ENCODE peak calls at places on chromosomes 1 and 21, in nine cellular contexts. D, T, X, P, W, N, C, M and V are unnamed samples.

GRCh38 chr1:30377230-30378022 is 346.0 kb downstream of the MATN1 start:
- DNase-seq in D (no peak), T (no peak), X (no peak), P (no peak), W (no peak), N (no peak), C (peak), M (no peak), V (no peak)

GRCh38 chr1:30976143-30976542 is 67.6 kb upstream of the SDC3 start:
- DNase-seq in D (peak), T (no peak), X (no peak), P (no peak), W (no peak), N (no peak), C (no peak), M (no peak), V (no peak)

GRCh38 chr1:63087966-63088365 is 234.4 kb upstream of the FOXD3 start:
- DNase-seq in D (no peak), T (no peak), X (peak), P (no peak), W (no peak), N (no peak), C (peak), M (no peak), V (no peak)

GRCh38 chr21:36209626-36210171 is 53.1 kb downstream of the DOP1B start:
- DNase-seq in D (peak), T (peak), X (peak), P (no peak), W (peak), N (peak), C (peak), M (no peak), V (peak)

GRCh38 chr1:10975567-10976326 is 36.7 kb upstream of the TARDBP start:
- DNase-seq in D (peak), T (no peak), X (peak), P (no peak), W (no peak), N (no peak), C (no peak), M (no peak), V (no peak)

GRCh38 chr1:237141471-237141870 is 99.5 kb downstream of the RYR2 start:
- DNase-seq in D (peak), T (no peak), X (no peak), P (no peak), W (no peak), N (no peak), C (peak), M (peak), V (no peak)

GRCh38 chr1:229694053-229694693 is 68.1 kb downstream of the URB2 start:
- DNase-seq in D (peak), T (no peak), X (peak), P (no peak), W (no peak), N (peak), C (peak), M (peak), V (no peak)

GRCh38 chr1:26021647-26022403 is at the start of gene EXTL1:
- DNase-seq in D (peak), T (no peak), X (no peak), P (no peak), W (no peak), N (peak), C (peak), M (peak), V (no peak)

GRCh38 chr1:45304311-45305081 is 22.2 kb upstream of the HPDL start:
- DNase-seq in D (peak), T (no peak), X (peak), P (no peak), W (no peak), N (peak), C (peak), M (peak), V (no peak)

GRCh38 chr1:227697321-227697864 is 37.7 kb downstream of the JMJD4 start:
- DNase-seq in D (no peak), T (no peak), X (no peak), P (no peak), W (no peak), N (no peak), C (no peak), M (no peak), V (no peak)

GRCh38 chr1:234915923-234916675 is 212.5 kb downstream of the TOMM20 start:
- DNase-seq in D (peak), T (no peak), X (peak), P (no peak), W (no peak), N (no peak), C (no peak), M (no peak), V (peak)

GRCh38 chr1:21106238-21106637 is 70.5 kb downstream of the EIF4G3 start:
- DNase-seq in D (peak), T (no peak), X (no peak), P (no peak), W (no peak), N (no peak), C (no peak), M (no peak), V (no peak)

GRCh38 chr1:206495011-206495461 is 12.3 kb upstream of the RASSF5 start:
- DNase-seq in D (no peak), T (no peak), X (peak), P (no peak), W (no peak), N (no peak), C (no peak), M (no peak), V (no peak)

GRCh38 chr21:21000576-21001175 is 2.5 kb downstream of the NCAM2 start:
- DNase-seq in D (no peak), T (no peak), X (no peak), P (no peak), W (no peak), N (no peak), C (no peak), M (no peak), V (no peak)

GRCh38 chr21:32520885-32521735 is 64.2 kb downstream of the TCP10L start:
- DNase-seq in D (peak), T (no peak), X (peak), P (no peak), W (no peak), N (peak), C (no peak), M (peak), V (no peak)

GRCh38 chr1:55359611-55360010 is 144.4 kb upstream of the USP24 start:
- DNase-seq in D (no peak), T (no peak), X (no peak), P (no peak), W (no peak), N (no peak), C (no peak), M (no peak), V (no peak)

GRCh38 chr1:116731439-116731838 is 22.8 kb upstream of the CD2 start:
- DNase-seq in D (no peak), T (no peak), X (no peak), P (no peak), W (no peak), N (no peak), C (no peak), M (no peak), V (no peak)

GRCh38 chr1:36789535-36789934 is 244.8 kb downstream of the GRIK3 start:
- DNase-seq in D (no peak), T (no peak), X (no peak), P (no peak), W (no peak), N (no peak), C (no peak), M (no peak), V (no peak)

GRCh38 chr1:166933137-166933536 is 42.2 kb downstream of the ILDR2 start:
- DNase-seq in D (no peak), T (no peak), X (no peak), P (no peak), W (no peak), N (no peak), C (no peak), M (no peak), V (no peak)

GRCh38 chr1:212513586-212513985 is 80.9 kb downstream of the NENF start:
- DNase-seq in D (no peak), T (no peak), X (peak), P (no peak), W (no peak), N (no peak), C (no peak), M (no peak), V (no peak)

GRCh38 chr1:18351735-18352134 is 129.0 kb upstream of the KLHDC7A start:
- DNase-seq in D (no peak), T (no peak), X (no peak), P (no peak), W (no peak), N (no peak), C (peak), M (no peak), V (no peak)

GRCh38 chr1:245691897-245692296 is 537.1 kb downstream of the KIF26B start:
- DNase-seq in D (no peak), T (no peak), X (no peak), P (no peak), W (no peak), N (no peak), C (no peak), M (no peak), V (no peak)

GRCh38 chr21:42563261-42564045 is 49.8 kb downstream of the SLC37A1 start:
- DNase-seq in D (no peak), T (no peak), X (no peak), P (no peak), W (no peak), N (no peak), C (peak), M (no peak), V (no peak)

GRCh38 chr1:245074232-245074747 is 80.5 kb upstream of the KIF26B start:
- DNase-seq in D (no peak), T (no peak), X (peak), P (no peak), W (no peak), N (no peak), C (peak), M (no peak), V (no peak)

GRCh38 chr21:44489962-44490361 is 34.7 kb downstream of the LRRC3 start:
- DNase-seq in D (no peak), T (no peak), X (no peak), P (no peak), W (no peak), N (no peak), C (no peak), M (no peak), V (no peak)

GRCh38 chr1:110477041-110477440 is 26.1 kb downstream of the PROK1 start:
- DNase-seq in D (peak), T (no peak), X (no peak), P (no peak), W (no peak), N (no peak), C (no peak), M (no peak), V (no peak)

GRCh38 chr1:167165948-167166702 is 54.6 kb upstream of the POU2F1 start:
- DNase-seq in D (peak), T (no peak), X (peak), P (no peak), W (no peak), N (no peak), C (peak), M (no peak), V (no peak)

GRCh38 chr1:62908168-62908567 is 124.2 kb downstream of the ATG4C start:
- DNase-seq in D (peak), T (no peak), X (no peak), P (no peak), W (no peak), N (no peak), C (no peak), M (no peak), V (no peak)

GRCh38 chr21:21788591-21788990 is 790.4 kb downstream of the NCAM2 start:
- DNase-seq in D (peak), T (no peak), X (no peak), P (no peak), W (no peak), N (no peak), C (no peak), M (no peak), V (no peak)

GRCh38 chr1:86616871-86617270 is 70.0 kb downstream of the CLCA4 start:
- DNase-seq in D (no peak), T (no peak), X (no peak), P (no peak), W (no peak), N (no peak), C (no peak), M (no peak), V (no peak)

GRCh38 chr1:60762176-60762575 is 320.2 kb upstream of the NFIA start:
- DNase-seq in D (peak), T (no peak), X (no peak), P (no peak), W (no peak), N (no peak), C (no peak), M (no peak), V (no peak)

GRCh38 chr1:150567717-150568561 is 11.5 kb downstream of the MCL1 start:
- DNase-seq in D (peak), T (peak), X (peak), P (no peak), W (peak), N (peak), C (peak), M (peak), V (no peak)